ENCODE peak calls at places on chromosomes 1 and 21, in nine cellular contexts. T, E, P, D, C, H, L, Q and W are unnamed samples.

GRCh38 chr1:4397196-4397595 is 257.2 kb upstream of the AJAP1 start:
- DNase-seq in T (no peak), E (no peak), P (no peak), D (no peak), C (no peak), H (no peak), L (no peak), Q (no peak), W (no peak)

GRCh38 chr21:35953570-35953969 is 106.8 kb downstream of the SETD4 start:
- DNase-seq in T (no peak), E (no peak), P (no peak), D (no peak), C (no peak), H (peak; percentile 47), L (no peak), Q (no peak), W (peak; percentile 48)

GRCh38 chr1:211520641-211521040 is 28.7 kb upstream of the RD3 start:
- DNase-seq in T (no peak), E (no peak), P (no peak), D (no peak), C (no peak), H (peak; percentile 39), L (no peak), Q (no peak), W (no peak)

GRCh38 chr1:41862411-41863221 is 56.1 kb downstream of the HIVEP3 start:
- DNase-seq in T (no peak), E (no peak), P (no peak), D (no peak), C (no peak), H (no peak), L (peak; percentile 93), Q (no peak), W (peak; percentile 77)

GRCh38 chr1:18949689-18950414 is 6.6 kb downstream of the IFFO2 start:
- DNase-seq in T (no peak), E (no peak), P (no peak), D (no peak), C (no peak), H (no peak), L (no peak), Q (no peak), W (no peak)

GRCh38 chr1:7943295-7943694 is 2.7 kb upstream of the TNFRSF9 start:
- DNase-seq in T (no peak), E (no peak), P (no peak), D (no peak), C (no peak), H (no peak), L (no peak), Q (no peak), W (no peak)

GRCh38 chr1:238063454-238063853 is 172.7 kb upstream of the ZP4 start:
- DNase-seq in T (no peak), E (peak; percentile 18), P (no peak), D (no peak), C (no peak), H (peak; percentile 6), L (peak; percentile 94), Q (peak; percentile 50), W (peak; percentile 75)

GRCh38 chr1:192243721-192244120 is 73.1 kb upstream of the RGS21 start:
- DNase-seq in T (no peak), E (no peak), P (no peak), D (no peak), C (no peak), H (no peak), L (peak; percentile 69), Q (no peak), W (no peak)

GRCh38 chr21:35720065-35720810 is 340.1 kb downstream of the SETD4 start:
- DNase-seq in T (no peak), E (no peak), P (no peak), D (no peak), C (no peak), H (no peak), L (no peak), Q (no peak), W (no peak)

GRCh38 chr1:16969057-16969609 is 11.3 kb downstream of the MFAP2 start:
- DNase-seq in T (no peak), E (no peak), P (no peak), D (no peak), C (no peak), H (no peak), L (no peak), Q (no peak), W (no peak)

GRCh38 chr1:200179126-200179780 is 151.7 kb downstream of the NR5A2 start:
- DNase-seq in T (no peak), E (no peak), P (no peak), D (no peak), C (no peak), H (no peak), L (no peak), Q (no peak), W (no peak)

GRCh38 chr1:246567258-246568235 is 1.3 kb downstream of the CNST start:
- DNase-seq in T (no peak), E (no peak), P (no peak), D (no peak), C (no peak), H (peak; percentile 44), L (peak; percentile 78), Q (no peak), W (no peak)

GRCh38 chr1:33445108-33445507 is 14.2 kb upstream of the PHC2 start:
- DNase-seq in T (no peak), E (no peak), P (no peak), D (no peak), C (no peak), H (no peak), L (no peak), Q (no peak), W (no peak)

GRCh38 chr21:38780879-38781278 is 24.9 kb upstream of the ETS2 start:
- DNase-seq in T (no peak), E (no peak), P (no peak), D (no peak), C (no peak), H (peak; percentile 28), L (no peak), Q (no peak), W (no peak)

GRCh38 chr1:9004031-9004730 is 22.0 kb downstream of the SLC2A7 start:
- DNase-seq in T (no peak), E (no peak), P (no peak), D (no peak), C (no peak), H (no peak), L (no peak), Q (no peak), W (no peak)

GRCh38 chr21:41369915-41370839 is 8.3 kb downstream of the MX2 start:
- DNase-seq in T (no peak), E (no peak), P (peak; percentile 36), D (peak; percentile 56), C (peak; percentile 66), H (peak; percentile 38), L (no peak), Q (no peak), W (no peak)
- H3K27ac ChIP-seq in T (no peak overlapping the region), E (no peak overlapping the region), P (peak overlapping the region; percentile 81), D (peak overlapping the region; percentile 69), C (peak overlapping the region; percentile 15), H (no peak overlapping the region), L (no peak overlapping the region), Q (no peak overlapping the region), W (no peak overlapping the region)

GRCh38 chr21:15742052-15742451 is 12.3 kb downstream of the USP25 start:
- DNase-seq in T (no peak), E (no peak), P (no peak), D (no peak), C (no peak), H (no peak), L (no peak), Q (no peak), W (no peak)
- H3K27ac ChIP-seq in T (no peak overlapping the region), E (no peak overlapping the region), P (no peak overlapping the region), D (no peak overlapping the region), C (no peak overlapping the region), H (no peak overlapping the region), L (no peak overlapping the region), Q (no peak overlapping the region), W (no peak overlapping the region)

DNA sequence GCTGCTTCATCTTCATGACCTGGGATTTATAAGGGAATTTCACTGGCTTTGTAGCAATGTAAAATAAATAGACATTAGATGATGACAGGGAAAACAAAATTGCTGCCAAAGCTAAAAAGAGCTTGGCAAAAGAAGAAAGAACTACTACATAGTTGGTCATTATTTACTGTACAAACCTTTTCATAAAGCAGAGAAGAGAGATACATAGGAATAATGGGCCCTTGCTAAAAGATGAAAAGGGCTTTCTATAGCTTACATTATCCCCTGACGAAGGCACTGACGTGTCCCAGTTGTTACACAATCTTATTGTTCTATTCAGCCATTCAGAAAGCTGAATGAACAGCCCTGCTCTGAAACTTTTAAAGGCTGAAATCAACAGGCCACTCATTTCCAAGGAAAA is 57.1 kb downstream of the ZC3H11B start:
- DNase-seq in T (no peak), E (no peak), P (no peak), D (no peak), C (no peak), H (no peak), L (peak; percentile 41), Q (no peak), W (no peak)
- H3K27ac ChIP-seq in T (no peak overlapping the region), E (no peak overlapping the region), P (no peak overlapping the region), D (no peak overlapping the region), C (no peak overlapping the region), H (no peak overlapping the region), L (no peak overlapping the region), Q (no peak overlapping the region), W (peak overlapping the region; percentile 44)

DNA sequence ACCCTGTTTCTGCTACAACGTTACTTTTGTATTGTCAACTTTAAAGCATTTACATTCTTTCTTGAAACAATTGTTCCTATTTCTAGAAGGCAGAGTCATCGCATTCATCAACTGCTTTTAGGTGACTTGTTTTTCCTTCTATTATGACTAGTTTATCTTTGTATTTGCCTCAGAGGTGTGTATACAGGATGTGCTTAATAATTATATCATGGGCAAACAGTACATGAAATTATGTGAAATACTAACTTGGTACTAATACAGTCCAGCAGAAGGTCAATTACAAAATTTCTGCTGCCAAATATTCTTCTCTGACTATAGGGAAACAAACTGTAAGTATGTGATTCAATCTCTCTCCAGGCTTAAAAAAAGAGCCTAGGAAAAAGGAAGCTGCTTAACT is 101.6 kb downstream of the C4BPA start:
- DNase-seq in T (no peak), E (no peak), P (no peak), D (no peak), C (no peak), H (no peak), L (no peak), Q (no peak), W (no peak)
- H3K27ac ChIP-seq in T (peak overlapping the region; percentile 69), E (no peak overlapping the region), P (no peak overlapping the region), D (no peak overlapping the region), C (no peak overlapping the region), H (no peak overlapping the region), L (no peak overlapping the region), Q (no peak overlapping the region), W (peak overlapping the region; percentile 41)